ENCODE peak calls at places on chromosomes 11 and 22, in nine cellular contexts. N is heart left ventricle, Q is fibroblast of the aortic adventitia, R is mesothelial cell of epicardium, S is fibroblast of mammary gland, T is stomach, L is HFFc6, Y is colonic mucosa, E is fibroblast of lung. G is an unnamed sample.

GRCh38 chr11:130002846-130003716 is 446 bp upstream of the PRDM10 start:
- DNase-seq in T (peak), Y (peak), N (peak), Q (peak), E (peak), S (peak), L (peak), R (peak), G (peak)

GRCh38 chr11:80860632-80861031 is 1419.8 kb upstream of the TENM4 start:
- DNase-seq in Q (peak), Y (no peak), N (no peak), T (no peak), E (peak), R (no peak), S (peak), L (no peak), G (peak)

GRCh38 chr11:22657101-22657694 is 9.2 kb upstream of the GAS2 start:
- DNase-seq in E (no peak), Q (no peak), R (no peak), T (no peak), N (no peak), L (no peak), Y (no peak), S (no peak), G (no peak)

GRCh38 chr11:73875840-73876239 is 806 bp downstream of the COA4 start:
- DNase-seq in T (no peak), L (no peak), S (no peak), Y (peak), R (no peak), N (no peak), E (no peak), Q (no peak), G (peak)

GRCh38 chr11:13262096-13262495 is 15.5 kb upstream of the BMAL1 start:
- DNase-seq in Y (no peak), T (no peak), Q (peak), R (no peak), L (no peak), E (peak), S (peak), N (no peak), G (peak)

GRCh38 chr11:73321342-73322110 is 13.4 kb downstream of the ARHGEF17 start:
- DNase-seq in N (peak), Q (peak), L (peak), T (no peak), E (peak), S (no peak), R (peak), Y (no peak), G (no peak)

GRCh38 chr11:13304655-13305340 is 27.2 kb downstream of the BMAL1 start:
- DNase-seq in L (no peak), Q (no peak), Y (no peak), S (no peak), E (no peak), T (no peak), N (peak), R (no peak), G (no peak)

GRCh38 chr22:42154293-42154692 is 23.7 kb upstream of the CYP2D6 start:
- DNase-seq in T (no peak), E (no peak), L (no peak), S (no peak), Y (no peak), Q (no peak), R (no peak), N (no peak), G (no peak)

GRCh38 chr11:31808721-31809542 is 2.2 kb downstream of the PAX6 start:
- DNase-seq in N (no peak), L (no peak), R (no peak), S (no peak), T (no peak), E (peak), Q (no peak), Y (no peak), G (no peak)

GRCh38 chr11:85898456-85898855 is 43.3 kb downstream of the CCDC83 start:
- DNase-seq in E (no peak), N (no peak), L (no peak), S (peak), T (no peak), Q (no peak), R (no peak), Y (no peak), G (peak)
- TF ChIP-seq CTCF in E (no peak), N (no peak), L (no peak), S (no peak), T (no peak), Q (no peak), R (no peak), Y (no peak), G (no peak)

GRCh38 chr11:64750361-64751054 is 6.6 kb upstream of the RASGRP2 start:
- DNase-seq in Q (no peak), N (no peak), L (no peak), E (no peak), Y (no peak), S (no peak), R (no peak), T (no peak), G (no peak)
- TF ChIP-seq CTCF in Q (no peak), N (no peak), L (peak), E (no peak), Y (no peak), S (no peak), R (no peak), T (no peak), G (no peak)

GRCh38 chr22:32465661-32466060 is 1.4 kb upstream of the BPIFC start:
- DNase-seq in R (no peak), Q (no peak), N (no peak), S (no peak), E (no peak), T (no peak), L (no peak), Y (no peak), G (no peak)

GRCh38 chr22:32462452-32462851 is 1.8 kb downstream of the BPIFC start:
- DNase-seq in Q (no peak), L (no peak), R (no peak), Y (no peak), T (no peak), S (no peak), N (no peak), E (no peak), G (no peak)

GRCh38 chr22:32469799-32470212 is 4.8 kb upstream of the FBXO7 start:
- DNase-seq in T (no peak), Y (no peak), L (peak), E (peak), Q (peak), N (no peak), R (no peak), S (peak), G (no peak)

DNA sequence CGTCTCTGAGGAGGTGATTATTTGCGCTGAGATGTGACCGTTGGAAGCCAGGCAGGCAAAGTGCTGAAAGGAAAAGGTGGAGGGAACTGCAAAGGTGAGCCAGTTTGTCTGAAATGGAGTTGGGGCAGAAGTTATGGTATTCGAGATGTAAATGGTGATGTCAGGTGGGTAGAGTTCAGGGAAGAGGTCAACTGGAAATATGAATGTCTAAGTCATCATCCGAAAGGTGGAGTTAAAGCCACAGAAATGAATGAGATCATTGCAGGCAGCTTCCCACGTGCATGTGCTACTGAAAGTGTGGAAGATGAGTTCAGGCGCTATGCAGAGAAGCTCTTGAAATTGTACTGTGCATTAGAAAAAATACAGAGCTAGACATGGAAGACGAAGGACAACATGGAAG is 2.2 kb upstream of the BPIFC start:
- DNase-seq in L (no peak), N (no peak), T (no peak), R (no peak), Y (no peak), S (peak), Q (no peak), E (peak), G (no peak)
- TF ChIP-seq CTCF in L (no peak), N (no peak), T (no peak), R (no peak), Y (no peak), S (no peak), Q (no peak), E (no peak), G (no peak)

GRCh38 chr11:82315093-82315492 is 418.6 kb downstream of the FAM181B start:
- DNase-seq in Q (no peak), N (no peak), L (no peak), Y (no peak), R (peak), S (peak), E (no peak), T (no peak), G (peak)
- TF ChIP-seq CTCF in Q (no peak), N (no peak), L (no peak), Y (no peak), R (peak), S (peak), E (no peak), T (no peak), G (peak)

DNA sequence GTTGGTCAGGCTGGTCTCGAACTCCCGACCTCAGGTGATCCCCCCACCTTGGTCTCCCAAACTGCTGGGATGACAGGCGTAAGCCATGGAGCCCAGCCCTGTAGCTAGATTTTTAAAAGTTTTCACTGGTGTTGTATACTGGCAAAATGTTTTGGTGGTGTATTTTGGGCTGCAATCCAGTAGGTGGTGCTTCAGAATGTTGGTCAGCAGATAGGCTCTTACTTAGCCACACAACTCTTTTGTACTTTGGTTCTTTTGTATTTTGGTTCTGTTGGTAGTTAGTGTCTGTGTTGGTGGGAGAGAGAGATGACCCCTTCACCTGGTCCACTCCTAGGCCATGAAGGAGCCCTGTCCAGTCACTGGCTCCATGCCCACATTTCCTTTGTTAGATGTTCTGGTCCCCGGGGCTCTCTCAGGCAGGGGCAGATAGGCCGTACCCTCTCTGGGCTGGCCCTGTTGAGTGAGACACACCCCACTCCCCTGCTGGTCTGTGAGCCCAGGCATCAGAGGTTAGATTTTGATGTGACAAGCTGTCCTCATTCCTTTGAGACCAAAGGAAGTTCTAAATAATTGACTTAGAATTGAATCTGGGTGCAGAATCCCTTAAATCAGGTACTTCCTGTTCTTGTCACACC is 123.8 kb downstream of the DDX10 start:
- DNase-seq in T (no peak), L (peak), E (peak), S (peak), Y (no peak), N (no peak), Q (peak), R (no peak), G (peak)
- TF ChIP-seq CTCF in T (no peak), L (peak), E (peak), S (peak), Y (no peak), N (no peak), Q (peak), R (no peak), G (peak)

GRCh38 chr11:973237-973636 is 47.6 kb downstream of the AP2A2 start:
- DNase-seq in Y (no peak), E (no peak), T (no peak), L (no peak), Q (no peak), S (no peak), R (no peak), N (no peak), G (no peak)

GRCh38 chr11:978781-979180 is 53.1 kb downstream of the AP2A2 start:
- DNase-seq in N (no peak), T (no peak), Q (no peak), E (no peak), Y (no peak), L (no peak), R (no peak), S (no peak), G (no peak)

GRCh38 chr11:976431-977160 is 50.9 kb downstream of the AP2A2 start:
- DNase-seq in T (no peak), N (no peak), L (no peak), Q (peak), E (peak), S (peak), R (no peak), Y (no peak), G (no peak)

GRCh38 chr11:978073-978720 is 52.5 kb downstream of the AP2A2 start:
- DNase-seq in Y (no peak), N (no peak), R (no peak), Q (no peak), L (no peak), E (no peak), T (no peak), S (no peak), G (no peak)

GRCh38 chr11:975824-976223 is 50.2 kb downstream of the AP2A2 start:
- DNase-seq in S (peak), T (no peak), N (no peak), E (peak), Y (no peak), L (no peak), Q (peak), R (no peak), G (no peak)
- TF ChIP-seq CTCF in S (peak), T (no peak), N (no peak), E (peak), Y (no peak), L (peak), Q (peak), R (no peak), G (no peak)

DNA sequence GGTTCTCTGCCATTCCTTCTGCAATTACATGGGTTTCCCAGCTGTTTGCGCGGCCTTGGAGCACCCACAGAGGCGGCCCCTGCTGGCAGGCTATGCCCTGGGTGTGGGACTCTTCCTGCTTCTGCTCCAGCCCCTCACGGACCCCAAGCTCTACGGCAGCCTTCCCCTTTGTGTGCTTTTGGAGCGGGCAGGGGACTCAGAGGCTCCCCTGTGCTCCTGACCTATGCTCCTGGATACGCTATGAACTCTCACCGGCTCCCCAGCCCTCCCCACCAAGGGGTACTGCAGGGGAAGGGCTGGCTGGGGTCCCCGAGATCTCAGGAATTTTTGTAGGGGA is 2.6 kb downstream of the RCE1 start:
- DNase-seq in T (peak), N (no peak), S (no peak), R (no peak), E (no peak), Q (no peak), L (no peak), Y (no peak), G (no peak)
- TF ChIP-seq CTCF in T (no peak), N (no peak), S (no peak), R (no peak), E (no peak), Q (no peak), L (peak), Y (no peak), G (no peak)

GRCh38 chr11:76863196-76863777 is 2.6 kb downstream of the ACER3 start:
- DNase-seq in S (no peak), R (no peak), E (no peak), T (no peak), N (no peak), L (no peak), Y (no peak), Q (no peak), G (no peak)

GRCh38 chr11:76861490-76861953 is 804 bp downstream of the ACER3 start:
- DNase-seq in Y (no peak), Q (no peak), N (no peak), E (no peak), S (no peak), R (no peak), L (no peak), T (no peak), G (no peak)

GRCh38 chr11:76859708-76860233 is 947 bp upstream of the ACER3 start:
- DNase-seq in N (no peak), R (no peak), T (no peak), Y (no peak), E (no peak), S (no peak), Q (no peak), L (no peak), G (no peak)

GRCh38 chr11:76857776-76858461 is 2.8 kb upstream of the ACER3 start:
- DNase-seq in E (no peak), L (no peak), N (no peak), S (no peak), T (no peak), Q (no peak), R (no peak), Y (no peak), G (no peak)

DNA sequence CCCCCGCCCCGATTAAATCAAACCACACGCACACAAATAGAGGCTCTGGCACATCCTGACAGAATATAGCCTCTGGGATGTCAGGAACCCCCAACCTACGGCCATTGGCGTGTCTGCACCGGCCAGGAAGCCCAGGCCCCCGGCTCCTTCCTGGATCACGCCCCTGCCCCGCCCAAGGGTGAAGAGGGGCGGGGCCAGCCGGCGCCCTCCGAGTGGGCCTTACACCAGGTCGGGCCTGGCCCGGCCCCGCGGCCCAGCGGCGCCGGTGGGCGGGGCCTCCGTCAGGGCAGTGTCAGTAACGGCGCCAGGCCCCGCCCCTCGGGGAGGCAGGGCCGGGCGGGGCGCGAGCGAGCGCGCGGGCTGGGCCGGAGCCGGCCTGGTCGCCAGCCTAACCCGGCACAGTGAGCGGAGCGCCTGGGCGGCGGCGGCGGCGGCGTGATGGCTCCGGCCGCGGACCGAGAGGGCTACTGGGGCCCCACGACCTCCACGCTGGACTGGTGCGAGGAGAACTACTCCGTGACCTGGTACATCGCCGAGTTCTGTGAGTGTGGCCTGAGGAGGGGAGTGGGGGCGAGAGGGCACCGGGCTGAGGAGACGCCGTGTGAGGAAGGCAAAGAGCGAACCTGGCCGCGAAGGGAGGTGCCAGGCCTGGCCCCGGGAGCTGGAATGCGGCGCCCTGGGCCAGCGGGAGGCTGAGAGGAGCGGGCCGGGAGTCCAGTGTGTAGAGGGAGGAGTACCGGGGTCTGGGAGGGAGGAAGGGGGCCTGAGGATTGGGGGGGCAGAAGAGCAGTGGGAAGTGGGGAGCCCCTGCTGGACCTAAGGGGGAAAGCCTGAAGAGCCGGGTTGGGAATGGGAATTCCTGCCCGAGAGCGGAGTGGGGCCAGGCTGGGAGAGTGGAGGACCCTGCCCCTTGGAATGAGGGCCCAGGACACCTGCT is at the start of gene ACER3:
- DNase-seq in E (peak), R (peak), L (peak), S (peak), T (peak), N (peak), Y (peak), Q (peak), G (peak)
- TF ChIP-seq CTCF in E (peak), R (no peak), L (peak), S (peak), T (no peak), N (no peak), Y (no peak), Q (peak), G (peak)

DNA sequence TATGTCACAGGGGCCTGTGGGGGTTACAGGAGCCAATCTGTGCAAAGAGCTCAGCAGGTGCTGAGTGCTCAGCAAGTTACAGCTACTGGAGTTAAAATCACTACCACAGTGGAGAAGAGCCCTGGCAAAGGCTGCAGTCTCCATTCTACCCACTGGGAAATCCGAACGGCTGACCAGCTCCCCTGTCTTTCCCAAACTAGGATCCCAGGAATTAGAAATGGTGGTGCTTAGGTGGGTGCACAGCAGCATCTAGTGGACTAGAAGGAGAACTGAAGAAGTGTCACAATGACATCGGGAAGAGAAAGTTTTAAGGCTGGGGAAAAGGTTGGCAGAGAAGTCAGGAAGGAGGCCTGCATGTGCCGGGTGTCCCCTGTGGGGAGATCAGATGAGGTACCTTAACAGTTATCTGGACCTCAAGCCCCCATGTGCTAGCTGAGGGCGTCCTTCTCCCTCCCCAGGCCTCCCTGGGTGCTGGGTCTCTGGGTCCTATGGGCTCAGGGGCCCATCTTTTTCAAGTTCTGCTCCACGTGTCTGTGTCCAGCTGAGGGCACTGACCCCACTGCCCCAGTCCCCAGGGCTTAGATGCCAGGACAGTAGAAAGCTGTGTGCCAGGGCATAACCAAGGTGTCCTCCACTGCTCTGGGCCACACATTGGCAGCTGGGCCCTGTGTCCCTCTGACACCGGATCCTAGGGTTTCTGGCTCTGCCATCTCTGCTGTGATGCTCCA is 1.9 kb downstream of the PIWIL3 start:
- DNase-seq in N (no peak), Q (peak), T (no peak), R (no peak), Y (no peak), S (peak), E (peak), L (peak), G (peak)
- TF ChIP-seq CTCF in N (no peak), Q (peak), T (no peak), R (peak), Y (no peak), S (peak), E (peak), L (peak), G (peak)

DNA sequence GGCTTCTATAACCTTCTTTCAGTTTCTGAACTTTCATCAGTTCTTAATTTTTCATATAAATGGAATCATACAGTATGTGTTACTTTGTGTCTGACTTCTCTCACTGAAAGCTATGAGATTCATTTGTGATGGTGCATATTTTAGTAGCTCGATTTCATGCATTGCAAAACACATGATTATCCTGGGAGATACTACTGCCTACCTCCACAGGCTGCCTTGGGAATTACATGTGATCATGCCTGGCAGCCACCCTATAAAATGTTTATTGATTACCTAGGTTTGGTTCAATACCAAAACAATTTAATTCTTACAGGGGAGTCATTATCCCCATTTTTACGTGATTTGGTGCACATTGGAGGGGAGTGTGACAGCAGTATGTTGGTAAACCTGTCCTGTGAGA is 34.1 kb upstream of the PAK1 start:
- DNase-seq in T (no peak), Y (no peak), L (no peak), Q (no peak), N (no peak), S (no peak), R (no peak), E (no peak), G (no peak)
- TF ChIP-seq CTCF in T (no peak), Y (no peak), L (peak), Q (peak), N (no peak), S (peak), R (no peak), E (no peak), G (no peak)